ENCODE peak calls at places on chromosomes 11 and 22, in nine cellular contexts. J is DMS153; K is EL; V is Right ventricle myocardium superior; C is CD8-positive, alpha-beta memory T cell; O is renal cortical epithelial cell; I is GM13977; P is Right ventricle myocardium inferior; X is stomach. L is an unnamed sample.

GRCh38 chr11:66328036-66328306 is 8.3 kb downstream of the RIN1 start:
- DNase-seq in J (no peak), K (peak; percentile 56), V (peak; percentile 33), C (peak; percentile 50), O (no peak), I (no peak), P (peak; percentile 21), X (no peak), L (no peak)

GRCh38 chr11:70054020-70054419 is 24.1 kb upstream of the ANO1 start:
- DNase-seq in J (no peak), K (no peak), V (no peak), C (no peak), O (no peak), I (no peak), P (no peak), X (no peak), L (no peak)

GRCh38 chr22:47022075-47022473 is 259.6 kb downstream of the TBC1D22A start:
- DNase-seq in J (no peak), K (no peak), V (no peak), C (no peak), O (peak; percentile 13), I (no peak), P (no peak), X (peak; percentile 10), L (no peak)

GRCh38 chr11:68963779-68964178 is 17.0 kb downstream of the MRGPRD start:
- DNase-seq in J (no peak), K (no peak), V (peak; percentile 8), C (no peak), O (peak; percentile 5), I (no peak), P (no peak), X (no peak), L (no peak)

GRCh38 chr11:28922351-28922981 is 814.3 kb downstream of the METTL15 start:
- DNase-seq in J (peak; percentile 27), K (no peak), V (no peak), C (no peak), O (no peak), I (no peak), P (no peak), X (no peak), L (no peak)

GRCh38 chr22:27844656-27845602 is 43.4 kb upstream of the MN1 start:
- DNase-seq in J (no peak), K (no peak), V (no peak), C (no peak), O (no peak), I (no peak), P (no peak), X (no peak), L (no peak)

GRCh38 chr11:119323532-119324033 is 6.7 kb upstream of the MCAM start:
- DNase-seq in J (peak; percentile 31), K (peak; percentile 69), V (peak; percentile 78), C (peak; percentile 70), O (peak; percentile 57), I (peak; percentile 69), P (peak; percentile 85), X (peak; percentile 82), L (peak; percentile 44)

GRCh38 chr11:69656536-69657455 is 15.8 kb downstream of the CCND1 start:
- DNase-seq in J (no peak), K (no peak), V (peak; percentile 17), C (no peak), O (no peak), I (no peak), P (no peak), X (no peak), L (no peak)

GRCh38 chr11:747176-748006 is at the start of gene TALDO1:
- DNase-seq in J (peak; percentile 76), K (peak; percentile 86), V (peak; percentile 96), C (peak; percentile 69), O (peak; percentile 50), I (peak; percentile 98), P (peak; percentile 96), X (peak; percentile 95), L (peak; percentile 90)

GRCh38 chr11:111555255-111555654 is 14.7 kb downstream of the LAYN start:
- DNase-seq in J (no peak), K (no peak), V (no peak), C (no peak), O (peak; percentile 70), I (no peak), P (no peak), X (no peak), L (no peak)

GRCh38 chr11:59556115-59556882 is 45.0 kb downstream of the OR4D9 start:
- DNase-seq in J (peak; percentile 22), K (peak; percentile 94), V (peak; percentile 52), C (no peak), O (peak; percentile 59), I (peak; percentile 39), P (no peak), X (no peak), L (no peak)

GRCh38 chr11:73972620-73973449 is 9.8 kb downstream of the UCP2 start:
- DNase-seq in J (no peak), K (no peak), V (no peak), C (no peak), O (peak; percentile 31), I (no peak), P (no peak), X (no peak), L (no peak)

GRCh38 chr22:17977371-17977770 is 47.0 kb downstream of the MICAL3 start:
- DNase-seq in J (no peak), K (no peak), V (no peak), C (no peak), O (no peak), I (no peak), P (no peak), X (no peak), L (no peak)

GRCh38 chr22:25366408-25366807 is 147.0 kb downstream of the CRYBB2 start:
- DNase-seq in J (no peak), K (no peak), V (peak; percentile 33), C (no peak), O (no peak), I (no peak), P (peak; percentile 60), X (no peak), L (no peak)

GRCh38 chr11:13183094-13183825 is 94.3 kb upstream of the BMAL1 start:
- DNase-seq in J (peak; percentile 30), K (peak; percentile 71), V (no peak), C (no peak), O (peak; percentile 69), I (peak; percentile 28), P (no peak), X (no peak), L (no peak)

GRCh38 chr11:74169736-74170458 is 905 bp downstream of the C2CD3 start:
- DNase-seq in J (no peak), K (peak; percentile 14), V (no peak), C (no peak), O (no peak), I (no peak), P (no peak), X (no peak), L (no peak)

GRCh38 chr22:36865346-36865745 is 4.5 kb downstream of the NCF4 start:
- DNase-seq in J (no peak), K (peak; percentile 12), V (no peak), C (no peak), O (no peak), I (peak; percentile 46), P (no peak), X (no peak), L (no peak)